ENCODE peak calls at places on chromosome 19, in four cellular contexts. Y is activated CD4-positive, alpha-beta T cell treated with anti-CD3 and anti-CD28 coated beads for 36 hours; D is T-helper 1 cell; E is upper lobe of right lung. M is an unnamed sample.

GRCh38 chr19:57559404-57560025 is at the start of gene ZNF550:
- DNase-seq in E (peak; percentile 95), D (peak; percentile 80), Y (peak; percentile 93), M (peak; percentile 94)

GRCh38 chr19:17762505-17763229 is 11.4 kb downstream of the FCHO1 start:
- DNase-seq in D (no peak), Y (peak; percentile 57), E (no peak), M (peak; percentile 92)

GRCh38 chr19:7492142-7493055 is 3.6 kb upstream of the PEX11G start:
- DNase-seq in Y (peak; percentile 82), E (no peak), D (no peak), M (no peak)

GRCh38 chr19:41616785-41617621 is 9.9 kb downstream of the CEACAM4 start:
- DNase-seq in D (no peak), E (no peak), Y (peak; percentile 22), M (peak; percentile 85)

GRCh38 chr19:51704601-51705000 is 11.5 kb downstream of the SPACA6 start:
- DNase-seq in D (no peak), Y (no peak), E (no peak), M (no peak)

GRCh38 chr19:7562646-7563393 is 27.3 kb downstream of the PNPLA6 start:
- DNase-seq in D (no peak), Y (peak; percentile 31), E (no peak), M (peak; percentile 74)

GRCh38 chr19:30233375-30233774 is 138.8 kb upstream of the ZNF536 start:
- DNase-seq in Y (no peak), E (no peak), D (no peak), M (no peak)

GRCh38 chr19:15498910-15499309 is 9.4 kb upstream of the CYP4F22 start:
- DNase-seq in D (no peak), E (no peak), Y (no peak), M (peak; percentile 69)

GRCh38 chr19:39202998-39203355 is 1.1 kb downstream of the SYCN start:
- DNase-seq in D (no peak), E (no peak), Y (no peak), M (no peak)

GRCh38 chr19:19134687-19135158 is 3.6 kb downstream of the TMEM161A start:
- DNase-seq in Y (peak; percentile 69), E (peak; percentile 78), D (no peak), M (peak; percentile 89)

GRCh38 chr19:13881692-13882418 is 4.9 kb downstream of the NANOS3 start:
- DNase-seq in Y (peak; percentile 69), D (no peak), E (peak; percentile 70), M (no peak)

GRCh38 chr19:48446579-48446978 is 796 bp downstream of the GRWD1 start:
- DNase-seq in D (no peak), Y (no peak), E (no peak), M (no peak)

M was measured in endodermal cell.